ENCODE peak calls at places on chromosomes 13 and 19, in ten cellular contexts. T is ecto neural progenitor cell; D is stimulated activated CD8-positive, alpha-beta memory T cell treated with anti-CD3 and anti-CD28 coated beads, Interleukin-2, amount 100 ng/mL, for 48 hours; X is A549; K is HT-29; N is MG63; J is H1; R is T-helper 1 cell; Q is neural crest cell; A is NCI-H748 treated with DMSO at 0.1 percent for 48 hours. C is an unnamed sample.

GRCh38 chr13:32381539-32381938 is 46.4 kb downstream of the N4BP2L1 start:
- DNase-seq in T (no peak), D (no peak), X (no peak), K (peak), N (no peak), J (peak), R (no peak), Q (no peak), A (peak), C (peak)

GRCh38 chr13:66859934-66860867 is 369.9 kb downstream of the PCDH9 start:
- DNase-seq in T (no peak), D (no peak), X (no peak), K (no peak), N (no peak), J (no peak), R (no peak), Q (no peak), A (peak), C (no peak)

GRCh38 chr13:97856001-97856675 is 97.3 kb upstream of the IPO5 start:
- DNase-seq in T (peak), D (no peak), X (no peak), K (no peak), N (no peak), J (no peak), R (no peak), Q (peak), A (no peak), C (no peak)

GRCh38 chr13:103046676-103047075 is 19.5 kb downstream of the SLC10A2 start:
- DNase-seq in T (no peak), D (no peak), X (no peak), K (no peak), N (no peak), J (no peak), R (no peak), Q (no peak), A (no peak), C (no peak)

GRCh38 chr19:45577111-45577905 is 7.3 kb downstream of the OPA3 start:
- DNase-seq in T (no peak), D (no peak), X (peak), K (peak), N (peak), J (no peak), R (no peak), Q (no peak), A (no peak), C (no peak)

GRCh38 chr19:46356670-46357055 is 9.8 kb downstream of the PPP5C start:
- DNase-seq in T (no peak), D (no peak), X (no peak), K (no peak), N (no peak), J (no peak), R (no peak), Q (no peak), A (no peak), C (no peak)

GRCh38 chr19:30556230-30556711 is 184.1 kb downstream of the ZNF536 start:
- DNase-seq in T (no peak), D (no peak), X (no peak), K (no peak), N (no peak), J (no peak), R (no peak), Q (no peak), A (peak), C (no peak)

GRCh38 chr19:58385313-58386165 is 1.5 kb upstream of the RPS5 start:
- DNase-seq in T (no peak), D (no peak), X (no peak), K (no peak), N (no peak), J (no peak), R (no peak), Q (no peak), A (no peak), C (no peak)

GRCh38 chr19:45400192-45400591 is 4.7 kb downstream of the PPP1R13L start:
- DNase-seq in T (no peak), D (no peak), X (no peak), K (peak), N (no peak), J (no peak), R (no peak), Q (no peak), A (no peak), C (no peak)

GRCh38 chr13:41547253-41548000 is 90.1 kb downstream of the RGCC start:
- DNase-seq in T (no peak), D (no peak), X (no peak), K (no peak), N (no peak), J (no peak), R (no peak), Q (peak), A (no peak), C (peak)

GRCh38 chr19:17125052-17125727 is 49.6 kb downstream of the MYO9B start:
- DNase-seq in T (no peak), D (peak), X (no peak), K (no peak), N (no peak), J (no peak), R (no peak), Q (no peak), A (no peak), C (peak)

GRCh38 chr19:45607071-45608029 is 5.3 kb upstream of the GPR4 start:
- DNase-seq in T (peak), D (peak), X (peak), K (peak), N (peak), J (peak), R (no peak), Q (peak), A (no peak), C (peak)

GRCh38 chr13:35855531-35856019 is 275.6 kb downstream of the DCLK1 start:
- DNase-seq in T (peak), D (no peak), X (peak), K (peak), N (peak), J (peak), R (no peak), Q (no peak), A (peak), C (no peak)

GRCh38 chr19:18232540-18233223 is 6.4 kb upstream of the PDE4C start:
- DNase-seq in T (peak), D (no peak), X (no peak), K (no peak), N (no peak), J (no peak), R (no peak), Q (no peak), A (no peak), C (no peak)

GRCh38 chr13:20191311-20191901 is 1.3 kb downstream of the GJB2 start:
- DNase-seq in T (no peak), D (no peak), X (no peak), K (peak), N (no peak), J (no peak), R (no peak), Q (no peak), A (no peak), C (no peak)

GRCh38 chr13:23946067-23946466 is 48.8 kb upstream of the C1QTNF9B start:
- DNase-seq in T (no peak), D (no peak), X (no peak), K (no peak), N (no peak), J (no peak), R (no peak), Q (no peak), A (no peak), C (no peak)

GRCh38 chr19:50906217-50906616 is 5.0 kb downstream of the KLK4 start:
- DNase-seq in T (peak), D (peak), X (peak), K (peak), N (no peak), J (no peak), R (no peak), Q (peak), A (no peak), C (peak)

GRCh38 chr19:46955114-46955812 is 64.4 kb upstream of the NPAS1 start:
- DNase-seq in T (no peak), D (no peak), X (no peak), K (peak), N (no peak), J (no peak), R (no peak), Q (no peak), A (no peak), C (peak)

GRCh38 chr19:8089664-8090601 is 37.4 kb downstream of the CCL25 start:
- DNase-seq in T (no peak), D (no peak), X (no peak), K (no peak), N (no peak), J (no peak), R (no peak), Q (no peak), A (no peak), C (peak)

GRCh38 chr19:1893791-1894190 is 8.5 kb upstream of the ABHD17A start:
- DNase-seq in T (no peak), D (no peak), X (no peak), K (no peak), N (no peak), J (no peak), R (no peak), Q (no peak), A (no peak), C (no peak)

GRCh38 chr13:27476943-27477681 is 26.7 kb upstream of the MTIF3 start:
- DNase-seq in T (no peak), D (no peak), X (peak), K (peak), N (peak), J (no peak), R (no peak), Q (no peak), A (peak), C (no peak)

GRCh38 chr19:45560686-45561085 is 23.9 kb downstream of the OPA3 start:
- DNase-seq in T (no peak), D (no peak), X (no peak), K (no peak), N (no peak), J (no peak), R (no peak), Q (no peak), A (no peak), C (no peak)

GRCh38 chr13:29509999-29510586 is 85.4 kb downstream of the SLC7A1 start:
- DNase-seq in T (no peak), D (no peak), X (no peak), K (no peak), N (no peak), J (no peak), R (no peak), Q (no peak), A (no peak), C (no peak)

GRCh38 chr13:32164622-32165268 is 133.2 kb downstream of the FRY start:
- DNase-seq in T (peak), D (no peak), X (peak), K (peak), N (peak), J (peak), R (no peak), Q (peak), A (peak), C (peak)

GRCh38 chr19:43700368-43701015 is 15.4 kb upstream of the IRGC start:
- DNase-seq in T (no peak), D (no peak), X (no peak), K (no peak), N (peak), J (no peak), R (no peak), Q (no peak), A (no peak), C (no peak)

GRCh38 chr13:71695662-71696061 is 171.3 kb downstream of the DACH1 start:
- DNase-seq in T (no peak), D (no peak), X (no peak), K (no peak), N (no peak), J (no peak), R (no peak), Q (no peak), A (no peak), C (no peak)

GRCh38 chr19:32345261-32346207 is at the start of gene ZNF507:
- DNase-seq in T (peak), D (peak), X (peak), K (peak), N (peak), J (peak), R (peak), Q (peak), A (peak), C (peak)

GRCh38 chr13:87827479-87827878 is 156.3 kb downstream of the SLITRK5 start:
- DNase-seq in T (no peak), D (no peak), X (no peak), K (no peak), N (no peak), J (no peak), R (no peak), Q (no peak), A (no peak), C (no peak)

GRCh38 chr19:14519860-14520407 is 1.7 kb upstream of the DNAJB1 start:
- DNase-seq in T (no peak), D (no peak), X (no peak), K (peak), N (peak), J (no peak), R (no peak), Q (no peak), A (no peak), C (peak)

GRCh38 chr13:103960011-103960410 is 893.8 kb upstream of the SLC10A2 start:
- DNase-seq in T (no peak), D (no peak), X (no peak), K (no peak), N (no peak), J (no peak), R (no peak), Q (no peak), A (no peak), C (no peak)